ENCODE peak calls at places on chromosomes 13 and 19, in eight cellular contexts. D is uterus, H is stomach, P is Calu3, F is Panc1, U is nephron progenitor cell, C is activated B cell treated with CpG ODN at 0.5 μM for 24 hours, W is BJ. L is an unnamed sample.

GRCh38 chr19:7673995-7674667 is 2.8 kb upstream of the MCEMP1 start:
- DNase-seq in H (peak; percentile 70), W (no peak), C (no peak), F (no peak), D (peak; percentile 21), P (peak; percentile 59), U (peak; percentile 39), L (peak; percentile 51)

GRCh38 chr13:113155982-113156655 is 2.3 kb upstream of the PROZ start:
- DNase-seq in C (no peak), U (no peak), D (no peak), P (no peak), H (no peak), F (no peak), W (no peak), L (no peak)

GRCh38 chr19:35348909-35349611 is 1.4 kb downstream of the FFAR1 start:
- DNase-seq in D (no peak), H (no peak), F (no peak), W (no peak), U (no peak), C (no peak), P (no peak), L (no peak)

GRCh38 chr13:83883061-83883523 is 818 bp upstream of the SLITRK1 start:
- DNase-seq in P (no peak), W (no peak), D (no peak), U (no peak), C (no peak), H (no peak), F (no peak), L (no peak)

GRCh38 chr13:75181906-75182305 is 300.1 kb downstream of the TBC1D4 start:
- DNase-seq in U (no peak), W (peak; percentile 41), H (no peak), F (no peak), D (no peak), C (no peak), P (no peak), L (no peak)

GRCh38 chr19:38656171-38656981 is 8.9 kb downstream of the ACTN4 start:
- DNase-seq in H (no peak), P (no peak), C (no peak), U (no peak), D (no peak), F (no peak), W (no peak), L (no peak)

GRCh38 chr13:108958013-108958376 is 328.6 kb downstream of the MYO16 start:
- DNase-seq in H (no peak), C (no peak), P (no peak), F (no peak), D (no peak), U (no peak), W (no peak), L (no peak)

GRCh38 chr13:60788156-60788829 is 391.3 kb downstream of the TDRD3 start:
- DNase-seq in P (no peak), F (no peak), C (no peak), W (no peak), U (no peak), D (peak; percentile 33), H (no peak), L (no peak)

GRCh38 chr13:50357586-50358118 is 342.4 kb downstream of the KCNRG start:
- DNase-seq in P (peak; percentile 56), D (peak; percentile 70), C (no peak), U (peak; percentile 10), F (no peak), W (peak; percentile 28), H (peak; percentile 58), L (peak; percentile 79)

GRCh38 chr13:85853161-85853894 is 54.1 kb upstream of the SLITRK6 start:
- DNase-seq in P (no peak), D (no peak), C (peak; percentile 8), U (no peak), F (no peak), W (no peak), H (no peak), L (no peak)

GRCh38 chr13:41954226-41954625 is 6.7 kb downstream of the VWA8 start:
- DNase-seq in F (no peak), P (no peak), H (no peak), D (no peak), U (no peak), C (no peak), W (no peak), L (no peak)

GRCh38 chr13:65679240-65679639 is 1550.9 kb downstream of the PCDH9 start:
- DNase-seq in H (no peak), C (no peak), W (no peak), D (no peak), P (no peak), F (no peak), U (no peak), L (no peak)

GRCh38 chr19:3338541-3339181 is 27.7 kb upstream of the NFIC start:
- DNase-seq in F (no peak), C (no peak), U (peak; percentile 52), P (peak; percentile 25), D (peak; percentile 37), W (no peak), H (peak; percentile 87), L (peak; percentile 56)

GRCh38 chr19:11480081-11480926 is 542 bp downstream of the ELAVL3 start:
- DNase-seq in P (no peak), C (no peak), H (no peak), F (no peak), D (no peak), U (no peak), W (no peak), L (no peak)

GRCh38 chr19:15875075-15875474 is 22.8 kb downstream of the CYP4F2 start:
- DNase-seq in C (no peak), F (no peak), D (no peak), U (no peak), H (no peak), P (no peak), W (no peak), L (no peak)

GRCh38 chr19:41701401-41702075 is 6.9 kb upstream of the CEACAM5 start:
- DNase-seq in F (no peak), C (no peak), H (peak; percentile 31), U (no peak), P (peak; percentile 63), D (no peak), W (no peak), L (no peak)

GRCh38 chr13:36685912-36686311 is 12.1 kb downstream of the SERTM1 start:
- DNase-seq in H (no peak), C (no peak), D (no peak), F (no peak), P (no peak), W (no peak), U (no peak), L (no peak)

GRCh38 chr19:16206046-16206605 is 8.4 kb downstream of the AP1M1 start:
- DNase-seq in U (no peak), W (no peak), C (no peak), D (no peak), H (no peak), P (no peak), F (no peak), L (no peak)

GRCh38 chr13:80296638-80297037 is 44.3 kb downstream of the SPRY2 start:
- DNase-seq in P (no peak), F (no peak), H (no peak), C (no peak), W (no peak), D (no peak), U (no peak), L (peak; percentile 6)

GRCh38 chr13:43159007-43159406 is 135.6 kb downstream of the DNAJC15 start:
- DNase-seq in F (no peak), W (no peak), D (no peak), U (no peak), H (no peak), C (no peak), P (no peak), L (no peak)
- TF ChIP-seq CTCF in F (no peak), W (peak; percentile 20), D (no peak), U (no peak), H (no peak), C (no peak), P (no peak), L (no peak)

GRCh38 chr13:26499209-26499601 is 58.3 kb upstream of the WASF3 start:
- DNase-seq in P (peak; percentile 20), H (no peak), C (no peak), D (no peak), W (no peak), U (no peak), F (no peak), L (no peak)

GRCh38 chr13:26500618-26501320 is 56.7 kb upstream of the WASF3 start:
- DNase-seq in P (no peak), W (no peak), H (no peak), F (no peak), U (no peak), D (no peak), C (no peak), L (no peak)

GRCh38 chr13:26498524-26499208 is 58.8 kb upstream of the WASF3 start:
- DNase-seq in F (no peak), D (no peak), W (no peak), H (no peak), C (no peak), P (no peak), U (no peak), L (no peak)

GRCh38 chr13:26503826-26504594 is 53.5 kb upstream of the WASF3 start:
- DNase-seq in P (no peak), U (no peak), F (no peak), W (no peak), C (no peak), H (no peak), D (no peak), L (no peak)

GRCh38 chr13:26502826-26503225 is 54.7 kb upstream of the WASF3 start:
- DNase-seq in D (no peak), F (no peak), W (no peak), P (no peak), U (no peak), C (no peak), H (no peak), L (peak; percentile 42)
- TF ChIP-seq CTCF in D (no peak), F (no peak), W (peak; percentile 12), P (no peak), U (no peak), C (no peak), H (no peak), L (no peak)

DNA sequence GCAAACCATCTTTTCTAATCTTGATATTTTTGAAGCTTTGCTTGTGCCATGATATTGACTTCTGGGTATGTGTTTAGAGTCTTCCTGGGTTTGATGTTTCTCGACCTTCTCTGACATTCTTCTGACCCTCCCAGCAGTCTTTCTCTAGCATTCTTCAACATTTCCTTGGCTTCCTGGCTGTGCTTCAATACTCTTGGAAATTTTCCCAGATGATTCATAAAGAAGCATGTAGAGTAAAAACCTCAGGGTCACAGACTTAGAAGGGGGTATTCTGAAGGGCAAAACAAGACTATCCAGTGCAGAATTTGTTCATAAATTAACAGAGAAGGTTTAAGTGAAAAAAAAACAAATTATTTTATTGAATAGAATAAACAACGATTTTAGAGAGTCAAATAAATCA is 946.4 kb upstream of the PCDH9 start:
- DNase-seq in H (no peak), W (no peak), D (no peak), U (no peak), C (no peak), F (no peak), P (no peak), L (peak; percentile 8)
- TF ChIP-seq CTCF in H (no peak), W (no peak), D (no peak), U (no peak), C (no peak), F (no peak), P (no peak), L (no peak)

DNA sequence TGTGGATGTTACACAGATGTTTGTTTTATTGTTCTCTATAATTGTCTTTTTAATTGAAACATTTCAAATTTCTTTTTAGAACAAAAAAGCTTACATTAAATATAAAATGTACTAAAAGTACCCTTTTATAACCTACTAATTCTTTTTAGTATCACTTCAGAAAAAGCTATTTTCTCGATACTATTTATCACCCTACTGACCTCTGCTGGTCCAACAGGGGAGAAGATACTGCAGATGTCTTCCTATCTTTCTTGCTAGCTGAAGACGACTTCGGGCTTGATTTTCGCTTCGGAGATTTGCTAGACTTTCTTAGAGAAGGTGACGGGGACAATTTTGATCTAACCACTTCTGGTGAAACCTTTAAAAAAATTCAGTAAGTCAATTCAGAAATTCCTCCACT is 42.4 kb downstream of the ZC3H13 start:
- DNase-seq in H (no peak), W (no peak), U (no peak), C (no peak), D (no peak), F (no peak), P (no peak), L (no peak)
- TF ChIP-seq CTCF in H (no peak), W (peak; percentile 47), U (peak; percentile 41), C (no peak), D (no peak), F (peak; percentile 32), P (no peak), L (no peak)